ENCODE peak calls at places on chromosome 10, in ten cellular contexts. I is brain microvascular endothelial cell; A is AG08395; E is GM23338; J is COR-L47; P is stimulated activated CD4-positive, alpha-beta T cell treated with anti-CD3 and anti-CD28 coated beads, Interleukin-4, amount 100 ng/mL, for 48 hours; W is NCI-H1092; F is HCT116; B is right cardiac atrium; L is mucosa of gallbladder. U is an unnamed sample.

GRCh38 chr10:14671383-14671782 is 103.3 kb downstream of the FAM107B start:
- DNase-seq in E (peak; percentile 41), L (no peak), J (no peak), F (no peak), A (no peak), W (no peak), P (no peak), B (no peak), I (no peak), U (no peak)

GRCh38 chr10:70374775-70375614 is 7.4 kb downstream of the LRRC20 start:
- DNase-seq in W (no peak), L (no peak), B (no peak), J (no peak), P (no peak), I (peak; percentile 43), E (no peak), A (no peak), F (no peak), U (no peak)

GRCh38 chr10:63344269-63344668 is 121.5 kb downstream of the JMJD1C start:
- DNase-seq in P (no peak), E (no peak), B (no peak), A (no peak), J (no peak), W (no peak), F (no peak), I (no peak), L (no peak), U (no peak)

GRCh38 chr10:128280271-128280670 is 154.0 kb upstream of the MKI67 start:
- DNase-seq in P (no peak), E (no peak), B (no peak), A (no peak), I (no peak), L (no peak), W (no peak), J (no peak), F (no peak), U (no peak)

GRCh38 chr10:5561704-5562645 is 37.2 kb downstream of the CALML3 start:
- DNase-seq in E (no peak), A (no peak), I (no peak), B (no peak), J (no peak), P (no peak), F (no peak), L (no peak), W (no peak), U (no peak)

GRCh38 chr10:60267802-60268201 is 121.9 kb downstream of the ANK3 start:
- DNase-seq in L (no peak), E (no peak), A (no peak), B (no peak), F (no peak), P (no peak), J (no peak), I (no peak), W (no peak), U (no peak)

GRCh38 chr10:119693262-119693957 is 32.4 kb upstream of the INPP5F start:
- DNase-seq in F (no peak), L (no peak), J (no peak), A (no peak), W (no peak), E (no peak), P (no peak), I (no peak), B (no peak), U (peak; percentile 99)

GRCh38 chr10:16777473-16778370 is 39.5 kb downstream of the RSU1 start:
- DNase-seq in F (peak; percentile 19), I (peak; percentile 62), J (peak; percentile 13), A (peak; percentile 73), L (no peak), P (no peak), E (peak; percentile 85), W (peak; percentile 29), B (peak; percentile 24), U (peak; percentile 52)

GRCh38 chr10:92972066-92972870 is 88.3 kb upstream of the CYP26C1 start:
- DNase-seq in P (no peak), B (no peak), F (peak; percentile 78), E (no peak), A (peak; percentile 76), I (peak; percentile 72), W (no peak), J (no peak), L (no peak), U (peak; percentile 21)

GRCh38 chr10:7085147-7085912 is 325.5 kb downstream of the SFMBT2 start:
- DNase-seq in B (no peak), I (no peak), J (no peak), A (no peak), W (peak; percentile 0), L (no peak), P (no peak), E (no peak), F (no peak), U (no peak)

GRCh38 chr10:113357688-113358306 is 195.1 kb upstream of the HABP2 start:
- DNase-seq in B (no peak), W (no peak), J (no peak), A (no peak), I (no peak), E (peak; percentile 37), L (no peak), F (no peak), P (no peak), U (no peak)

GRCh38 chr10:3955493-3955892 is 170.5 kb upstream of the KLF6 start:
- DNase-seq in W (peak; percentile 61), B (no peak), J (no peak), A (no peak), P (no peak), L (no peak), E (peak; percentile 45), F (no peak), I (peak; percentile 60), U (no peak)

GRCh38 chr10:133357293-133358151 is at the start of gene FUOM:
- DNase-seq in L (no peak), B (peak; percentile 70), W (no peak), F (peak; percentile 7), I (peak; percentile 44), A (peak; percentile 92), E (peak; percentile 95), J (no peak), P (peak; percentile 68), U (peak; percentile 29)

GRCh38 chr10:75209325-75210192 is 1.0 kb upstream of the VDAC2 start:
- DNase-seq in P (peak; percentile 55), F (no peak), J (peak; percentile 40), W (peak; percentile 42), L (peak; percentile 74), A (peak; percentile 77), B (peak; percentile 92), I (peak; percentile 66), E (no peak), U (peak; percentile 74)

GRCh38 chr10:110641256-110641655 is 2.9 kb upstream of the RBM20 start:
- DNase-seq in L (no peak), B (peak; percentile 41), A (no peak), J (peak; percentile 9), F (peak; percentile 42), E (peak; percentile 91), I (peak; percentile 51), P (peak; percentile 49), W (no peak), U (no peak)

GRCh38 chr10:89659185-89660131 is 14.4 kb upstream of the PANK1 start:
- DNase-seq in A (peak; percentile 85), E (no peak), F (no peak), P (no peak), W (no peak), J (no peak), L (no peak), B (no peak), I (peak; percentile 71), U (no peak)

GRCh38 chr10:30359373-30360206 is 10.5 kb upstream of the MTPAP start:
- DNase-seq in W (no peak), A (peak; percentile 50), F (peak; percentile 82), E (peak; percentile 89), B (peak; percentile 47), I (peak; percentile 45), L (peak; percentile 58), J (peak; percentile 15), P (peak; percentile 57), U (peak; percentile 20)

GRCh38 chr10:129725890-129726631 is 238.0 kb downstream of the EBF3 start:
- DNase-seq in P (no peak), A (no peak), W (no peak), J (no peak), E (no peak), B (no peak), F (no peak), L (no peak), I (no peak), U (no peak)

GRCh38 chr10:93235686-93236085 is 162.0 kb downstream of the CYP26A1 start:
- DNase-seq in I (peak; percentile 84), B (no peak), A (peak; percentile 90), P (no peak), F (no peak), W (no peak), J (no peak), E (no peak), L (peak; percentile 16), U (no peak)

GRCh38 chr10:43390791-43391190 is 18.2 kb downstream of the HNRNPF start:
- DNase-seq in E (peak; percentile 60), P (no peak), L (no peak), F (no peak), W (no peak), J (no peak), A (peak; percentile 57), I (peak; percentile 38), B (no peak), U (no peak)

GRCh38 chr10:96614515-96614914 is 27.7 kb upstream of the TM9SF3 start:
- DNase-seq in B (no peak), P (no peak), J (peak; percentile 33), E (no peak), L (peak; percentile 79), A (peak; percentile 86), F (peak; percentile 23), I (peak; percentile 96), W (no peak), U (no peak)

GRCh38 chr10:122780391-122780790 is 65.3 kb downstream of the CUZD1 start:
- DNase-seq in F (no peak), B (no peak), P (no peak), W (no peak), J (no peak), I (no peak), L (no peak), E (no peak), A (no peak), U (no peak)

GRCh38 chr10:3874988-3875841 is 90.2 kb upstream of the KLF6 start:
- DNase-seq in L (no peak), I (no peak), W (no peak), E (no peak), F (no peak), J (no peak), A (no peak), P (no peak), B (no peak), U (no peak)

GRCh38 chr10:95561200-95562177 is at the start of gene SORBS1:
- DNase-seq in W (peak; percentile 94), E (peak; percentile 98), J (peak; percentile 92), P (peak; percentile 63), A (peak; percentile 99), L (peak; percentile 97), B (peak; percentile 97), I (peak; percentile 94), F (peak; percentile 86), U (peak; percentile 90)

GRCh38 chr10:126373982-126374381 is 14.3 kb downstream of the ADAM12 start:
- DNase-seq in J (no peak), A (peak; percentile 36), P (no peak), F (no peak), W (no peak), L (no peak), B (no peak), I (peak; percentile 49), E (no peak), U (peak; percentile 62)

GRCh38 chr10:65496541-65496940 is 1429.3 kb upstream of the LRRTM3 start:
- DNase-seq in F (no peak), A (no peak), B (no peak), I (no peak), L (no peak), J (no peak), E (no peak), P (no peak), W (no peak), U (peak; percentile 16)